ENCODE peak calls at places on chromosomes 6 and 20, in four cellular contexts. E is activated T-helper 1 cell treated with anti-CD3 and anti-CD28 coated beads, Interleukin-2, amount 50 U/mL, for 16 hours; R is Peyer's patch; G is myocyte. N is an unnamed sample.

GRCh38 chr6:156866181-156866862 is 89.1 kb downstream of the ARID1B start:
- DNase-seq in E (no peak), R (no peak), G (no peak), N (peak; percentile 18)

GRCh38 chr20:5397418-5397817 is 80.7 kb upstream of the PROKR2 start:
- DNase-seq in E (no peak), R (no peak), G (no peak), N (no peak)

GRCh38 chr6:48135352-48136084 is 24.5 kb upstream of the PTCHD4 start:
- DNase-seq in E (no peak), R (no peak), G (peak; percentile 69), N (no peak)

GRCh38 chr6:107717781-107718180 is 106.3 kb downstream of the SCML4 start:
- DNase-seq in E (no peak), R (no peak), G (no peak), N (no peak)

GRCh38 chr20:62702886-62703852 is 5.5 kb upstream of the NTSR1 start:
- DNase-seq in E (no peak), R (no peak), G (peak; percentile 41), N (peak; percentile 32)

GRCh38 chr20:48364055-48364454 is 463.7 kb downstream of the PREX1 start:
- DNase-seq in E (no peak), R (no peak), G (no peak), N (no peak)

GRCh38 chr6:292506-293184 is 358 bp downstream of the DUSP22 start:
- DNase-seq in E (peak; percentile 70), R (peak; percentile 96), G (peak; percentile 63), N (peak; percentile 62)

GRCh38 chr6:84066536-84066935 is 33.0 kb downstream of the MRAP2 start:
- DNase-seq in E (no peak), R (no peak), G (no peak), N (no peak)

GRCh38 chr6:151485616-151486015 is 8.2 kb upstream of the CCDC170 start:
- DNase-seq in E (no peak), R (no peak), G (no peak), N (no peak)

GRCh38 chr20:63005862-63006564 is 751 bp downstream of the BHLHE23 start:
- DNase-seq in E (no peak), R (no peak), G (no peak), N (no peak)

GRCh38 chr6:150987371-150987828 is 121.9 kb downstream of the MTHFD1L start:
- DNase-seq in E (peak; percentile 21), R (no peak), G (no peak), N (no peak)

GRCh38 chr6:71459162-71459561 is 170.6 kb downstream of the OGFRL1 start:
- DNase-seq in E (no peak), R (no peak), G (no peak), N (no peak)

GRCh38 chr20:1813101-1813529 is 82.1 kb upstream of the SIRPA start:
- DNase-seq in E (no peak), R (peak; percentile 65), G (peak; percentile 92), N (no peak)

GRCh38 chr6:28683945-28684538 is 158.4 kb downstream of the GPX5 start:
- DNase-seq in E (no peak), R (no peak), G (peak; percentile 51), N (peak; percentile 72)

GRCh38 chr6:69867075-69867911 is 937 bp downstream of the COL19A1 start:
- DNase-seq in E (peak; percentile 35), R (peak; percentile 81), G (peak; percentile 73), N (peak; percentile 39)

GRCh38 chr6:74287932-74288331 is 591.9 kb downstream of the CD109 start:
- DNase-seq in E (no peak), R (no peak), G (no peak), N (no peak)

GRCh38 chr6:24910331-24910849 is 25.4 kb downstream of the RIPOR2 start:
- DNase-seq in E (no peak), R (peak; percentile 63), G (peak; percentile 55), N (no peak)

GRCh38 chr20:21315138-21315537 is 12.0 kb downstream of the XRN2 start:
- DNase-seq in E (no peak), R (no peak), G (peak; percentile 69), N (no peak)

GRCh38 chr6:138970856-138971425 is 17.1 kb downstream of the REPS1 start:
- DNase-seq in E (no peak), R (no peak), G (peak; percentile 53), N (no peak)

GRCh38 chr6:129749749-129750120 is 39.8 kb upstream of the ARHGAP18 start:
- DNase-seq in E (no peak), R (no peak), G (peak; percentile 68), N (no peak)

GRCh38 chr6:157323924-157324276 is 581 bp upstream of the TMEM242 start:
- DNase-seq in E (peak; percentile 4), R (peak; percentile 81), G (peak; percentile 86), N (peak; percentile 47)

GRCh38 chr6:11711994-11712698 is 66.5 kb downstream of the ADTRP start:
- DNase-seq in E (no peak), R (no peak), G (no peak), N (no peak)

GRCh38 chr20:6828794-6829423 is 61.4 kb downstream of the BMP2 start:
- DNase-seq in E (no peak), R (peak; percentile 85), G (peak; percentile 80), N (peak; percentile 84)

GRCh38 chr6:69019832-69020231 is 384.8 kb downstream of the ADGRB3 start:
- DNase-seq in E (no peak), R (no peak), G (no peak), N (no peak)

GRCh38 chr6:1436334-1437306 is 47.2 kb downstream of the FOXF2 start:
- DNase-seq in E (no peak), R (no peak), G (peak; percentile 80), N (peak; percentile 86)

GRCh38 chr6:73854998-73855718 is 159.2 kb downstream of the CD109 start:
- DNase-seq in E (no peak), R (no peak), G (peak; percentile 82), N (peak; percentile 69)

GRCh38 chr6:35341557-35341956 is 801 bp upstream of the PPARD start:
- DNase-seq in E (no peak), R (no peak), G (no peak), N (no peak)

GRCh38 chr6:85756982-85757381 is 114.3 kb upstream of the SYNCRIP start:
- DNase-seq in E (no peak), R (no peak), G (peak; percentile 36), N (peak; percentile 40)

GRCh38 chr6:143429970-143430369 is 20.5 kb downstream of the ADAT2 start:
- DNase-seq in E (no peak), R (no peak), G (peak; percentile 78), N (no peak)

GRCh38 chr6:12012231-12012565 is at the start of gene HIVEP1:
- DNase-seq in E (no peak), R (no peak), G (peak; percentile 28), N (no peak)

GRCh38 chr20:10863337-10864060 is 189.7 kb upstream of the JAG1 start:
- DNase-seq in E (no peak), R (no peak), G (peak; percentile 57), N (no peak)

GRCh38 chr6:2478200-2478599 is 232.8 kb upstream of the GMDS start:
- DNase-seq in E (no peak), R (no peak), G (peak; percentile 75), N (no peak)

GRCh38 chr6:17101422-17102257 is at the start of gene STMND1:
- DNase-seq in E (no peak), R (peak; percentile 75), G (peak; percentile 24), N (no peak)

GRCh38 chr20:17225891-17226409 is 890 bp upstream of the PCSK2 start:
- DNase-seq in E (no peak), R (no peak), G (no peak), N (no peak)

GRCh38 chr20:63028461-63028921 is 21.7 kb upstream of the BHLHE23 start:
- DNase-seq in E (no peak), R (no peak), G (no peak), N (no peak)

GRCh38 chr6:33585403-33586107 is 5.5 kb upstream of the BAK1 start:
- DNase-seq in E (peak; percentile 79), R (peak; percentile 97), G (peak; percentile 74), N (peak; percentile 80)

GRCh38 chr6:125019873-125020272 is 57.6 kb downstream of the RNF217 start:
- DNase-seq in E (no peak), R (no peak), G (no peak), N (no peak)

GRCh38 chr20:25077610-25078169 is 4.3 kb downstream of the VSX1 start:
- DNase-seq in E (no peak), R (no peak), G (peak; percentile 60), N (no peak)

GRCh38 chr6:44051516-44051915 is 75.7 kb downstream of the MRPL14 start:
- DNase-seq in E (no peak), R (no peak), G (peak; percentile 87), N (no peak)